ENCODE peak calls at places on chromosomes 16 and 17, in eight cellular contexts. P is naive thymus-derived CD8-positive, alpha-beta T cell; G is GM23338; U is GM23248; E is naive thymus-derived CD4-positive, alpha-beta T cell; Y is SK-N-SH; N is cortex of kidney; W is fibroblast of gingiva. Z is an unnamed sample.

GRCh38 chr17:76074390-76075363 is at the start of gene GALR2:
- DNase-seq in P (no peak), W (no peak), E (no peak), N (no peak), Y (peak), G (peak), U (no peak), Z (no peak)

GRCh38 chr16:3095869-3096268 is 3.2 kb downstream of the ZSCAN10 start:
- DNase-seq in P (peak), N (no peak), Y (peak), G (peak), E (peak), U (peak), W (no peak), Z (no peak)

GRCh38 chr17:48878920-48879898 is 13.4 kb upstream of the ATP5MC1 start:
- DNase-seq in P (peak), Y (peak), N (no peak), W (peak), E (peak), G (peak), U (peak), Z (peak)

GRCh38 chr16:11836653-11837244 is 14.6 kb downstream of the RSL1D1 start:
- DNase-seq in Y (no peak), G (peak), E (no peak), N (no peak), W (peak), P (no peak), U (peak), Z (no peak)

GRCh38 chr17:45405250-45406086 is 27.2 kb downstream of the ARHGAP27 start:
- DNase-seq in E (no peak), P (no peak), W (no peak), U (peak), N (no peak), G (peak), Y (peak), Z (no peak)

GRCh38 chr16:87764600-87765472 is 950 bp downstream of the KLHDC4 start:
- DNase-seq in E (peak), Y (peak), N (no peak), U (no peak), W (no peak), P (peak), G (no peak), Z (peak)

GRCh38 chr16:57341441-57342303 is 16.9 kb upstream of the CCL22 start:
- DNase-seq in Y (peak), P (no peak), W (peak), E (no peak), N (no peak), U (peak), G (no peak), Z (no peak)

GRCh38 chr17:64685705-64686104 is 23.6 kb upstream of the SMURF2 start:
- DNase-seq in W (no peak), Y (no peak), G (no peak), U (no peak), E (no peak), P (no peak), N (no peak), Z (no peak)

GRCh38 chr17:2011421-2012371 is 13.4 kb downstream of the RTN4RL1 start:
- DNase-seq in E (no peak), N (no peak), Y (no peak), G (peak), W (peak), P (no peak), U (peak), Z (no peak)

GRCh38 chr17:68512967-68513474 is 791 bp downstream of the PRKAR1A start:
- DNase-seq in Y (peak), E (peak), P (no peak), N (no peak), W (peak), U (peak), G (peak), Z (peak)

GRCh38 chr16:16940351-16940750 is 530.4 kb downstream of the XYLT1 start:
- DNase-seq in Y (no peak), G (peak), P (no peak), U (no peak), W (no peak), E (no peak), N (no peak), Z (no peak)

GRCh38 chr17:351436-351713 is 1.2 kb downstream of the RPH3AL start:
- DNase-seq in N (no peak), E (no peak), G (no peak), W (no peak), U (no peak), P (no peak), Y (no peak), Z (no peak)

GRCh38 chr17:1109606-1110523 is 69.9 kb downstream of the ABR start:
- DNase-seq in Y (peak), U (no peak), N (no peak), P (no peak), W (no peak), G (peak), E (no peak), Z (no peak)

GRCh38 chr17:46191332-46192210 is 1.7 kb downstream of the KANSL1 start:
- DNase-seq in P (no peak), E (no peak), N (no peak), G (peak), W (peak), U (peak), Y (peak), Z (no peak)

GRCh38 chr17:57984226-57984890 is 3.7 kb downstream of the VEZF1 start:
- DNase-seq in U (no peak), P (no peak), G (no peak), N (no peak), E (no peak), Y (no peak), W (peak), Z (no peak)

GRCh38 chr16:70693231-70693671 is 7.4 kb upstream of the MTSS2 start:
- DNase-seq in W (no peak), U (peak), Y (no peak), P (no peak), N (no peak), G (no peak), E (no peak), Z (no peak)

GRCh38 chr16:87117936-87118335 is 199.3 kb downstream of the C16orf95 start:
- DNase-seq in U (no peak), E (no peak), N (no peak), W (no peak), G (no peak), P (no peak), Y (no peak), Z (no peak)

GRCh38 chr17:39835038-39835786 is 28.9 kb downstream of the IKZF3 start:
- DNase-seq in E (no peak), P (no peak), N (no peak), U (no peak), G (peak), W (no peak), Y (no peak), Z (no peak)

GRCh38 chr17:74873874-74874614 is 1.2 kb upstream of the FDXR start:
- DNase-seq in Y (peak), G (no peak), N (no peak), W (no peak), U (peak), E (no peak), P (no peak), Z (no peak)

GRCh38 chr17:48439875-48440505 is 10.0 kb upstream of the SKAP1 start:
- DNase-seq in Y (no peak), W (no peak), U (no peak), P (peak), E (peak), N (no peak), G (no peak), Z (peak)